ENCODE peak calls at places on chromosomes 3 and 15, in seven cellular contexts. G is hepatocyte, Y is GM12878, Q is spleen, S is Panc1, P is right atrium auricular region, O is upper lobe of right lung. W is an unnamed sample.
A peak's percentile ranks its signal among the peaks of the same experiment; 100 is the strongest.

GRCh38 chr3:45092132-45093031 is 53.8 kb downstream of the CDCP1 start:
- DNase-seq in G (peak; percentile 81), Y (no peak), Q (no peak), S (no peak), P (no peak), O (no peak), W (no peak)

GRCh38 chr15:62739507-62739906 is 303.0 kb upstream of the TPM1 start:
- DNase-seq in G (no peak), Y (no peak), Q (no peak), S (no peak), P (no peak), O (no peak), W (no peak)

GRCh38 chr15:82047493-82048446 is 2.0 kb upstream of the MEX3B start:
- DNase-seq in G (peak; percentile 56), Y (no peak), Q (no peak), S (no peak), P (no peak), O (no peak), W (peak; percentile 36)

GRCh38 chr3:176987901-176988300 is 209.4 kb downstream of the TBL1XR1 start:
- DNase-seq in G (no peak), Y (no peak), Q (no peak), S (no peak), P (no peak), O (peak; percentile 69), W (no peak)

GRCh38 chr3:52431459-52432223 is 13.3 kb downstream of the SEMA3G start:
- DNase-seq in G (no peak), Y (no peak), Q (peak; percentile 41), S (no peak), P (no peak), O (no peak), W (no peak)

GRCh38 chr15:90425726-90426346 is 37.8 kb downstream of the IQGAP1 start:
- DNase-seq in G (no peak), Y (no peak), Q (no peak), S (no peak), P (no peak), O (no peak), W (no peak)

GRCh38 chr3:30747771-30748281 is 141.4 kb downstream of the TGFBR2 start:
- DNase-seq in G (peak; percentile 13), Y (no peak), Q (no peak), S (no peak), P (no peak), O (no peak), W (no peak)

GRCh38 chr15:82315519-82316246 is 33.6 kb downstream of the GOLGA6L10 start:
- DNase-seq in G (no peak), Y (no peak), Q (peak; percentile 72), S (no peak), P (no peak), O (peak; percentile 35), W (peak; percentile 51)

GRCh38 chr3:101940521-101940992 is 91.2 kb downstream of the NFKBIZ start:
- DNase-seq in G (peak; percentile 66), Y (no peak), Q (peak; percentile 82), S (no peak), P (peak; percentile 79), O (peak; percentile 71), W (peak; percentile 53)

DNA sequence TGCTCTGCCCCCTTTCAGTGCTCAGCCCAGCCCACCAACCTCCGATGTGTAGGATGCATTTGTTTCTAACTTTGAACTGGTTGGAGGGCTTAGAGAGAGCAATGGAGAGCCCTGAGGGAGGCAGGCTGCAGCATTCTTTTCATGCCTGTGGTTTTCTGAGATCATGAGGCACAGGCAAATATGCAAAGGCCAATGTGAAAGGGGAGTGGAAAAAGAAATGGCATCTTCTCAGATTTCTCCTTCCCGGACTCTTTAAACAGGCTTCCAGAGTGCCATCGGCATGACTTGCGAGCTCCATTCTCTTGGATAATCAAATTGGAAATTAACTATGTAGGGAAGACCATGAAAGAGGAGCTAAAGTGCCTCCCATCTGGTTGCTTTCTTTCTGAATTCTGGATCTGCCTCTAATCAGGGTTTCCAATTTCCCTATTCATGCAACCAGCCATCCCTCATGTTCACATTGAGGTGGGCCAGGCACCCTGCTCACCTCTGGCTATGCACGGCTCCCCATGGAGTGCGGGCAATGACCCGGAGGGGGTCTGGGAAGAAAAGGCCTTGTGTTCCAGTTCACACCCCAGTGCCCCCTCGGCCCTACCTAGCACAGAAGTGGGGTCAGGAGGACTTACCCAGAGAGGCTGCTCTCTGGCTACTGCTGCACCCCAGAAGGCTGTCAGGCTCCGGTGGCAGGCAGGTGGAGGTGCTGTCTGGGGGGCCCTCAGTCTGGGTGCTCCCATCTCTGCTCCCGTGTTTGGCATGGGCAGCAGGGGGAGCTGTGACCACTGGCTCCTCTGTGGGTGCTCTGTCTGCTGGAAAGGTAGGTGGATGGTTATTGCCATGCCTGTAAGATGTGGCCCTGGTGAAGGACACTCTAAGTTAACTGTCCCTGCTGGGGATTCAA is 16.1 kb downstream of the AMOTL2 start:
- DNase-seq in G (peak; percentile 74), Y (no peak), Q (peak; percentile 64), S (no peak), P (no peak), O (peak; percentile 63), W (peak; percentile 79)
- TF ChIP-seq CTCF in G (peak; percentile 12), Y (peak; percentile 31), Q (peak; percentile 9), S (no peak), P (no peak), O (peak; percentile 35), W (no peak)

DNA sequence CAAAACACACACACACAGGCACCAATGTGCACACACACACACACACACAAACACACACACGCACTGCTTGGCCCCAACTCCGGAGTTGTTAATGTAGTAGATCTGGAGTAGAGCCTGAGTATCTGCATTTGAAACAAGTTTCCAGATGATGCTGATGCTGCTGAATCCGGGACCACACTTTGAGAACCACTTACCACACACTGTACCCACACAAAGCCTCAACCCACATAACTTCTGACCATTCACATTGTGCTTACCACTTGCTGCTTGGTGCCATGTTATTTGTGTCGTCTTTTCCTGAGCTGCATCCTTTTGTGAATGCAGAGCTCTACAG is 36.9 kb downstream of the SETMAR start:
- DNase-seq in G (no peak), Y (no peak), Q (no peak), S (no peak), P (no peak), O (no peak), W (no peak)
- H3K4me3 ChIP-seq in G (no peak overlapping the region), Y (no peak overlapping the region), Q (no peak overlapping the region), S (no peak overlapping the region), P (no peak overlapping the region), O (no peak overlapping the region), W (no peak overlapping the region)

GRCh38 chr3:14845180-14845579 is 26.4 kb downstream of the FGD5 start:
- DNase-seq in G (no peak), Y (no peak), Q (no peak), S (no peak), P (no peak), O (no peak), W (no peak)

GRCh38 chr3:14844386-14845170 is 25.8 kb downstream of the FGD5 start:
- DNase-seq in G (no peak), Y (no peak), Q (no peak), S (no peak), P (no peak), O (no peak), W (peak; percentile 23)

GRCh38 chr3:14845826-14846225 is 27.1 kb downstream of the FGD5 start:
- DNase-seq in G (no peak), Y (no peak), Q (no peak), S (no peak), P (no peak), O (no peak), W (no peak)

GRCh38 chr3:14847613-14848541 is 29.1 kb downstream of the FGD5 start:
- DNase-seq in G (peak; percentile 66), Y (no peak), Q (no peak), S (no peak), P (no peak), O (peak; percentile 72), W (peak; percentile 76)

GRCh38 chr3:14846481-14846880 is 27.7 kb downstream of the FGD5 start:
- DNase-seq in G (no peak), Y (no peak), Q (no peak), S (no peak), P (no peak), O (no peak), W (peak; percentile 39)
- H3K27me3 ChIP-seq in G (peaks cover 10% of the 10 kb centered on the region), Y (peaks cover 3% of the 10 kb centered on the region), Q (no peaks in the 10 kb centered on the region), S (peaks cover 2% of the 10 kb centered on the region), P (no peaks in the 10 kb centered on the region), O (no peaks in the 10 kb centered on the region), W (peaks cover 3% of the 10 kb centered on the region)

DNA sequence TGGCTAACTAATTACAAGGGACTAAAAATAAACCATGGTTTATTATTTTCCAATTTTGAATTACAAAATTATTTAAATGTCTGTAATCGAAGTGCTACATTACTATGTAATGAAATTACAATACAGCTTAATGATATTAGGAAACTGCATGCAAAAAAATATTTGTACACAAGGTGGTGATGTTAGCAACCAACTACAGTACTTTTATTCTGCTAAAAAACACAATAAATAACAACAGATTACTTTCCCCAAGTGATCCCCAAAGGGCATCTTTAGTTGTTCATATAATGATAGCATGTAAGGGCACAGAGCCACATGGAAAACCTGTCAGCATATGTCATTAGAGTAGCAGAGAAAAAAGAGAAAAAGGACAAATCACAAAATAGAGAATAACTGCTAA is 147.5 kb upstream of the SOX2 start:
- DNase-seq in G (no peak), Y (no peak), Q (no peak), S (no peak), P (no peak), O (no peak), W (no peak)
- TF ChIP-seq CTCF in G (no peak), Y (no peak), Q (no peak), S (peak; percentile 14), P (no peak), O (no peak), W (no peak)

GRCh38 chr15:85397151-85397550 is 16.7 kb downstream of the AKAP13 start:
- DNase-seq in G (no peak), Y (no peak), Q (no peak), S (no peak), P (no peak), O (no peak), W (no peak)
- H3K4me3 ChIP-seq in G (no peak overlapping the region), Y (no peak overlapping the region), Q (no peak overlapping the region), S (no peak overlapping the region), P (no peak overlapping the region), O (no peak overlapping the region), W (no peak overlapping the region)

GRCh38 chr3:13574083-13574797 is 25.3 kb downstream of the FBLN2 start:
- DNase-seq in G (peak; percentile 62), Y (no peak), Q (no peak), S (no peak), P (no peak), O (no peak), W (peak; percentile 62)
- H3K27me3 ChIP-seq in G (no peaks in the 10 kb centered on the region), Y (no peaks in the 10 kb centered on the region), Q (no peaks in the 10 kb centered on the region), S (no peaks in the 10 kb centered on the region), P (no peaks in the 10 kb centered on the region), O (no peaks in the 10 kb centered on the region), W (no peaks in the 10 kb centered on the region)

GRCh38 chr3:50154840-50155490 is at the start of gene SEMA3F:
- DNase-seq in G (peak; percentile 87), Y (no peak), Q (peak; percentile 91), S (no peak), P (no peak), O (peak; percentile 88), W (peak; percentile 35)
- TF ChIP-seq CTCF in G (peak; percentile 7), Y (no peak), Q (no peak), S (no peak), P (no peak), O (no peak), W (peak; percentile 27)